ENCODE peak calls at places on chromosomes 16 and 17, in four cellular contexts. R is HepG2, D is K562, B is GM12878. L is an unnamed sample.

GRCh38 chr17:76196675-76197074 is 43.6 kb downstream of the RNF157 start:
- DNase-seq in B (no peak), D (no peak), R (no peak), L (no peak)

GRCh38 chr17:17032131-17032692 is 10.0 kb upstream of the MPRIP start:
- DNase-seq in R (peak), D (peak), B (no peak), L (no peak)

GRCh38 chr17:78202666-78203065 is 11.4 kb upstream of the BIRC5 start:
- DNase-seq in R (no peak), B (no peak), D (no peak), L (no peak)

GRCh38 chr16:88417684-88418476 is 35.1 kb downstream of the ZNF469 start:
- DNase-seq in D (no peak), R (no peak), B (no peak), L (no peak)

GRCh38 chr17:28716740-28717577 is 709 bp downstream of the RAB34 start:
- DNase-seq in D (no peak), R (no peak), B (no peak), L (no peak)

GRCh38 chr16:2252806-2253148 is 1.4 kb upstream of the ECI1 start:
- DNase-seq in D (no peak), B (no peak), R (no peak), L (no peak)

GRCh38 chr16:31504159-31504558 is 4.0 kb downstream of the RUSF1 start:
- DNase-seq in D (no peak), R (no peak), B (no peak), L (no peak)

GRCh38 chr17:29162909-29163341 is 17.3 kb downstream of the MYO18A start:
- DNase-seq in R (no peak), B (no peak), D (peak), L (no peak)

GRCh38 chr17:49873466-49873865 is 25.6 kb upstream of the TAC4 start:
- DNase-seq in R (no peak), B (no peak), D (no peak), L (no peak)

GRCh38 chr17:82302498-82302963 is 14.9 kb downstream of the CD7 start:
- DNase-seq in R (no peak), B (no peak), D (no peak), L (no peak)

GRCh38 chr17:43540821-43541674 is 5.1 kb downstream of the ETV4 start:
- DNase-seq in B (no peak), R (no peak), D (no peak), L (no peak)

GRCh38 chr16:11200523-11201063 is 55.4 kb downstream of the SOCS1 start:
- DNase-seq in D (no peak), R (no peak), B (no peak), L (no peak)

GRCh38 chr17:78577296-78577695 is at the start of gene DNAH17:
- DNase-seq in R (no peak), B (no peak), D (no peak), L (no peak)

GRCh38 chr17:50153650-50154575 is 3.4 kb upstream of the PPP1R9B start:
- DNase-seq in R (no peak), D (peak), B (no peak), L (no peak)

GRCh38 chr16:79261461-79261860 is 339.1 kb downstream of the MAF start:
- DNase-seq in D (peak), B (no peak), R (peak), L (peak)

GRCh38 chr16:21279501-21279900 is 1.4 kb upstream of the CRYM start:
- DNase-seq in R (no peak), B (no peak), D (no peak), L (no peak)

DNA sequence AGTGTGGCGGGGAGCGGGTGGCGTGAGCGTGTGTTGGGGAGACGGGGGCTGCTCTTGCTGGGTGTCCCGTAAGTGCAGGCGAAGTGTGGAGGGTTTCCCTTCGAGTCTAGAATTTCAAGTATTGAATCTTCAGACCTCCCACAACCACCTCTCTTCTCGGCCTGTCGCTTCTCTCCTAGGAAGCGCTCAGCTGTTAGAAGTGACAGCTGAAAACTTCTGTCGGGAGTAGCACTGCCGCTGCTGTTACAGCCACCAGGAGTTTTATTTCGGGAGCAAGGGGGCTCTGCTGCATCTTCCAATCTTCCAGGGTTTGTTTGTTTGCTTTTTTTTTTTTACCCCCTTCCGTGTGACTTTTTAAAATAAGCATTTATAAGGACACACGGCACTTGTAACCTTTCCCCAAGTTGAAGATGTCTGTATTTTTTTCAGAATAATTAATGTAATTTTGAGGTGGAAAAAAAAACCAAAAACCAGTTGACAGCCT is 738 bp downstream of the RPS6KB1 start:
- DNase-seq in R (peak), B (no peak), D (peak), L (peak)
- TF ChIP-seq TARDBP in R (no peak), B (no peak), D (no peak), L (no peak)

GRCh38 chr16:29784157-29784556 is 6.1 kb downstream of the ZG16 start:
- DNase-seq in D (no peak), R (no peak), B (no peak), L (no peak)
- TF ChIP-seq TARDBP in D (no peak), R (no peak), B (no peak), L (no peak)

DNA sequence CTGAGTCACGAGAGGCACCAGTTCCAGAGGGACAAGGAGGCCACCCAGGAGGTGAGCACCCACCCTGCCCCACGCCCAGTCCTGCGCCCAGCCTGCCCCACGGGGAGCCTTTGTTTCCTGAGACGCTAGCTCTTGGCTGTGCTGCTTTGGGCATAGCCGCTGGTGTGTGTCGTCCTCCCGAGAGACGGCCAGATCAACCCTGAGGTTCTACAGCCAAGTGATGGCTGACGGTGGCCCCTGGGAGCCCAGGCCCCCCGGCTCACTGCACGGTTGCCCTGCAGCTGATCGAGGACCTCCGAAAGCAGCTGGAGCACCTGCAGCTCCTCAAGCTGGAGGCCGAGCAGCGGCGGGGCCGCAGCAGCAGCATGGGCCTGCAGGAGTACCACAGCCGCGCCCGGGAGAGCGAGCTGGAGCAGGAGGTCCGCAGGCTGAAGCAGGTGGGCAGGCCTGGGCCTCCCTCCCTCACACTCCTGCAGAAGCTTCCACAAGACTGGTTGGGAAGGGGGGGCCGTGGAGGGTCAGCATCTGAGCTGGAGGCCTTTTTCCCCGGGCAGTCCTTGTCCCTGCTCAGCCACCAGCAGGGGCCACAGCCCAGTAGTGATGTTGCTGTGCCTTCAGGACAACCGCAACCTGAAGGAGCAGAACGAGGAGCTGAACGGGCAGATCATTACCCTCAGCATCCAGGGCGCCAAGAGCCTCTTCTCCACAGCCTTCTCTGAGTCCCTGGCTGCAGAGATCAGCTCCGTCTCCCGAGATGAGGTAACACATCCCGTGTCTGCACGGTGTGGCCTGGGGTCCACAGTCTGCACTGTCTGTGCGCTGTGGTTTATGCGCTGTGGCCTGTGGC is 7.4 kb upstream of the CAPN15 start:
- DNase-seq in B (no peak), R (no peak), D (no peak), L (no peak)
- TF ChIP-seq TARDBP in B (no peak), R (no peak), D (no peak), L (no peak)

GRCh38 chr16:30407794-30408534 is 558 bp downstream of the ZNF771 start:
- DNase-seq in B (no peak), R (no peak), D (peak), L (peak)

GRCh38 chr16:30413116-30413806 is 5.9 kb downstream of the ZNF771 start:
- DNase-seq in B (no peak), R (no peak), D (no peak), L (no peak)

GRCh38 chr16:30406911-30407793 is at the start of gene ZNF771:
- DNase-seq in B (no peak), R (peak), D (peak), L (peak)

GRCh38 chr16:30414159-30414558 is 6.8 kb downstream of the ZNF771 start:
- DNase-seq in B (no peak), R (no peak), D (no peak), L (no peak)

GRCh38 chr16:30409125-30410060 is 2.0 kb downstream of the ZNF771 start:
- DNase-seq in B (peak), R (peak), D (peak), L (peak)
- TF ChIP-seq TARDBP in B (no peak), R (peak), D (no peak), L (no peak)

GRCh38 chr17:7436556-7437368 is 1.5 kb downstream of the TMEM102 start:
- DNase-seq in R (peak), B (no peak), D (no peak), L (peak)
- TF ChIP-seq TARDBP in R (no peak), B (no peak), D (no peak), L (no peak)

DNA sequence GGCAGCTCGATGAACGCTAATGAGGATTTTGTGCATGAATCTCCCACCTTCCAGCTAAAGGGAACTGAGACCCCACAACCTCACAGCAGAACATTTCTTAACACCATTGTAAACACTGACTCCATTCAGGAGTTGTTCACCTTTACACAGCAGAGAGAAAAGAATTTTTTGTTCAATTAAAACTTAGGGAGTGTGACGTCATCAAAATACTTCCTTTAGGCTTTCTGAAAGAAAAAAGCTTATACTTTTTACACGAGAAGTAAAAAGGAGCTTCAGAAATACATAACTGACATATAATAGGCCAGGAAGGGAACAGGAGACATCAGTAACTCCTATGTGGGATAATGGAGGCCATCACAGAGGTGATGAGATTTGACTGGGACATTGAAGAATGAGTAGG is 98.1 kb upstream of the AXIN2 start:
- DNase-seq in D (no peak), R (no peak), B (no peak), L (no peak)
- TF ChIP-seq TARDBP in D (no peak), R (no peak), B (no peak), L (no peak)